ENCODE peak calls at places on chromosomes 1 and 21, in four cellular contexts. R is K562, L is GM12878, Z is HepG2. F is an unnamed sample.

GRCh38 chr1:231695439-231696255 is 69.1 kb downstream of the DISC1 start:
- DNase-seq in R (no peak), L (no peak), Z (no peak), F (no peak)

GRCh38 chr1:226436855-226437491 is 29.1 kb upstream of the PARP1 start:
- DNase-seq in R (no peak), L (no peak), Z (no peak), F (no peak)

GRCh38 chr1:156387899-156388813 is 19.1 kb downstream of the RHBG start:
- DNase-seq in R (no peak), L (no peak), Z (peak; percentile 61), F (no peak)

GRCh38 chr1:163730366-163730765 is 408.6 kb downstream of the NUF2 start:
- DNase-seq in R (no peak), L (no peak), Z (no peak), F (no peak)

GRCh38 chr21:29005696-29006095 is 13.0 kb upstream of the LTN1 start:
- DNase-seq in R (peak; percentile 20), L (no peak), Z (no peak), F (no peak)

GRCh38 chr1:111921948-111922347 is 67.5 kb downstream of the KCND3 start:
- DNase-seq in R (no peak), L (no peak), Z (no peak), F (no peak)

GRCh38 chr1:58746757-58747156 is 37.1 kb downstream of the JUN start:
- DNase-seq in R (no peak), L (no peak), Z (no peak), F (no peak)

GRCh38 chr1:197913495-197914276 is 3.5 kb upstream of the LHX9 start:
- DNase-seq in R (no peak), L (no peak), Z (no peak), F (no peak)

GRCh38 chr1:163596541-163597258 is 274.9 kb downstream of the NUF2 start:
- DNase-seq in R (no peak), L (no peak), Z (no peak), F (no peak)

GRCh38 chr21:31336739-31337040 is 7.4 kb downstream of the TIAM1 start:
- DNase-seq in R (no peak), L (no peak), Z (no peak), F (no peak)

GRCh38 chr1:67408148-67408547 is 22.1 kb downstream of the SERBP1 start:
- DNase-seq in R (no peak), L (no peak), Z (no peak), F (no peak)

GRCh38 chr1:85849660-85850059 is 141.4 kb upstream of the ZNHIT6 start:
- DNase-seq in R (no peak), L (no peak), Z (no peak), F (no peak)

GRCh38 chr1:34928865-34929496 is 469 bp downstream of the DLGAP3 start:
- DNase-seq in R (peak; percentile 27), L (no peak), Z (no peak), F (peak; percentile 48)

GRCh38 chr1:175176246-175176645 is 16.3 kb downstream of the KIAA0040 start:
- DNase-seq in R (no peak), L (no peak), Z (no peak), F (no peak)

GRCh38 chr1:222914861-222915632 is 100.2 kb downstream of the DISP1 start:
- DNase-seq in R (no peak), L (no peak), Z (no peak), F (no peak)

GRCh38 chr1:243942196-243943150 is 92.4 kb upstream of the AKT3 start:
- DNase-seq in R (no peak), L (no peak), Z (no peak), F (no peak)

GRCh38 chr1:215957692-215958091 is 390.6 kb downstream of the KCTD3 start:
- DNase-seq in R (no peak), L (no peak), Z (no peak), F (peak; percentile 20)

GRCh38 chr1:117735045-117735992 is 129.5 kb downstream of the TENT5C start:
- DNase-seq in R (peak; percentile 72), L (peak; percentile 9), Z (peak; percentile 10), F (no peak)

GRCh38 chr1:18681423-18681835 is 50.8 kb downstream of the PAX7 start:
- DNase-seq in R (peak; percentile 61), L (no peak), Z (peak; percentile 53), F (peak; percentile 80)

GRCh38 chr1:184545601-184546000 is 158.8 kb downstream of the C1orf21 start:
- DNase-seq in R (no peak), L (no peak), Z (no peak), F (no peak)

GRCh38 chr1:17990401-17990800 is 117.2 kb upstream of the IGSF21 start:
- DNase-seq in R (no peak), L (no peak), Z (no peak), F (no peak)

GRCh38 chr1:67308136-67308535 is 463 bp downstream of the IL12RB2 start:
- DNase-seq in R (no peak), L (no peak), Z (no peak), F (no peak)

GRCh38 chr1:208088319-208088718 is 155.9 kb downstream of the PLXNA2 start:
- DNase-seq in R (no peak), L (no peak), Z (no peak), F (no peak)

GRCh38 chr1:208089151-208089550 is 155.0 kb downstream of the PLXNA2 start:
- DNase-seq in R (no peak), L (no peak), Z (no peak), F (no peak)

GRCh38 chr1:208089971-208090755 is 154.0 kb downstream of the PLXNA2 start:
- DNase-seq in R (no peak), L (no peak), Z (no peak), F (no peak)

GRCh38 chr1:208093046-208093445 is 151.1 kb downstream of the PLXNA2 start:
- DNase-seq in R (no peak), L (no peak), Z (no peak), F (no peak)

DNA sequence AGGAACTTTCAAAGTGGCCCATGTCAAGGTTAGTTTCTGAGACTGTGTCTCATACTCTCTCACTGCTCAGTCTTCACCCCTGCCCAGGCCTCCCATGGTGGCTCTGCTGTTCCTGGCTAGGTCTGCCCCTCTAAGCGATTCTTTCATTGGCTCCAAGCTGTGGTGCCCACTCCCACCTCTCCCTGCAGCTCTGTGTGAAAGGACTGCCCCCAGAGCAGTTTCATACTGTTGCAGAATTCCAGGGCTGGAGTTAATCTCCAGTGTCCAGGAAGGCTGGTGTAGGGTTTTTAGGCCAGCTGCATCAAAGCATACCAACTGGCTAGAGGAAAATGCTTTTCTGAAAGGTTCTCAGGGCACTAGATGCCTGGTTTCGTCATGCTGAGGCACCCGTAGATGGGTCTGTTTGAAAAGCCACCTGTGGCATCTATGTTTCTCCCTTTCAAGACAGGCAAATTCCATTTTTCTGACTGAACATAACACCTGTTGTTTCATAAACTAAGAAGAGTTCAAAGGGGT is 153.3 kb downstream of the PLXNA2 start:
- DNase-seq in R (no peak), L (no peak), Z (no peak), F (no peak)
- TF ChIP-seq FOXK2 in R (no peak), L (no peak), Z (no peak), F (no peak)

GRCh38 chr1:33864460-33865389 is 846 bp downstream of the HMGB4 start:
- DNase-seq in R (no peak), L (no peak), Z (no peak), F (no peak)
- TF ChIP-seq SP1 in R (no peak), L (no peak), Z (no peak), F (no peak)

GRCh38 chr1:205595435-205595834 is 36.4 kb downstream of the ELK4 start:
- DNase-seq in R (no peak), L (no peak), Z (no peak), F (no peak)
- TF ChIP-seq FOXK2 in R (no peak), L (no peak), Z (no peak), F (no peak)

GRCh38 chr1:78536427-78536826 is 45.7 kb downstream of the PTGFR start:
- DNase-seq in R (no peak), L (no peak), Z (no peak), F (no peak)
- TF ChIP-seq SP1 in R (no peak), L (no peak), Z (no peak), F (no peak)

GRCh38 chr1:201565771-201566528 is 27.0 kb downstream of the NAV1 start:
- DNase-seq in R (no peak), L (no peak), Z (no peak), F (no peak)
- TF ChIP-seq FOXK2 in R (no peak), L (no peak), Z (no peak), F (no peak)

GRCh38 chr1:26471201-26471497 is 1.1 kb upstream of the HMGN2 start:
- DNase-seq in R (peak; percentile 26), L (no peak), Z (no peak), F (no peak)

GRCh38 chr1:26471498-26472329 is 526 bp upstream of the HMGN2 start:
- DNase-seq in R (peak; percentile 83), L (no peak), Z (no peak), F (peak; percentile 54)

GRCh38 chr1:26472330-26472900 is at the start of gene HMGN2:
- DNase-seq in R (peak; percentile 97), L (peak; percentile 27), Z (peak; percentile 82), F (peak; percentile 75)

GRCh38 chr1:26469558-26469957 is 2.7 kb upstream of the HMGN2 start:
- DNase-seq in R (no peak), L (no peak), Z (no peak), F (no peak)

DNA sequence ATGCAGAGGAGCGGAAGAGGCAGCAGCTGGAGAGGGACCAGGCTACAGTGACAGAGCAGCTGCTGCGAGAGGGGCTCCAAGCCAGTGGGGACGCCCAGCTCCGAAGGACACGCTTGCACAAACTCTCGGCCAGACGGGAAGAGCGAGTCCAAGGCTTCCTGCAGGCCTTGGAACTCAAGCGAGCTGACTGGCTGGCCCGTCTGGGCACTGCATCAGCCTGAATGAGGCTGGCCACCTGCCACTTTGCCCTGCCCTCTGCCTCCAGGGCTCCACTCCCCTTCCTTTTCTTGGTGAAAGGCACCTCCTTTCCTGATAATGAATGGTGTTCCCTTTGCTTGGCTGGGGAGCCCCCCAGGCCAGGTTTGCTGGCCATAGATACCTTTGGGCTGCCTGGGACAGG is 3.3 kb upstream of the HMGN2 start:
- DNase-seq in R (no peak), L (no peak), Z (no peak), F (no peak)
- TF ChIP-seq SP1 in R (no peak), L (no peak), Z (no peak), F (no peak)

F was measured in HEK293T.